ENCODE peak calls at places on chromosomes 12 and 14, in five cellular contexts. U is lung, A is sigmoid colon, S is uterus, J is stomach. H is an unnamed sample.
A peak's percentile ranks its signal among the peaks of the same experiment; 100 is the strongest.

GRCh38 chr12:130983328-130984017 is 29.8 kb downstream of the ADGRD1 start:
- DNase-seq in U (no peak), A (no peak), S (no peak), J (no peak), H (no peak)

GRCh38 chr14:75561013-75561432 is 17.4 kb upstream of the FLVCR2 start:
- DNase-seq in U (peak; percentile 84), A (peak; percentile 73), S (peak; percentile 56), J (peak; percentile 89), H (peak; percentile 92)

GRCh38 chr12:15933751-15934150 is 22.6 kb downstream of the DERA start:
- DNase-seq in U (no peak), A (no peak), S (no peak), J (no peak), H (no peak)

GRCh38 chr12:131024026-131024425 is 70.3 kb downstream of the ADGRD1 start:
- DNase-seq in U (no peak), A (no peak), S (no peak), J (no peak), H (peak; percentile 3)

GRCh38 chr12:76201316-76201715 is 116.8 kb upstream of the NAP1L1 start:
- DNase-seq in U (no peak), A (no peak), S (no peak), J (no peak), H (no peak)

GRCh38 chr12:120110550-120111501 is 5.7 kb downstream of the RAB35 start:
- DNase-seq in U (peak; percentile 65), A (peak; percentile 84), S (no peak), J (peak; percentile 63), H (no peak)

GRCh38 chr12:42763682-42764081 is 174.1 kb upstream of the PRICKLE1 start:
- DNase-seq in U (no peak), A (no peak), S (no peak), J (no peak), H (no peak)

GRCh38 chr12:110741795-110742717 is 635 bp downstream of the PPP1CC start:
- DNase-seq in U (no peak), A (peak; percentile 75), S (peak; percentile 59), J (peak; percentile 28), H (peak; percentile 40)

GRCh38 chr14:79586401-79586800 is 624.9 kb downstream of the DIO2 start:
- DNase-seq in U (peak; percentile 50), A (no peak), S (no peak), J (no peak), H (peak; percentile 30)

GRCh38 chr12:10503460-10503859 is 2.2 kb upstream of the EIF2S3B start:
- DNase-seq in U (no peak), A (no peak), S (no peak), J (no peak), H (no peak)

GRCh38 chr12:41531147-41531829 is 343.2 kb downstream of the PDZRN4 start:
- DNase-seq in U (no peak), A (peak; percentile 93), S (peak; percentile 45), J (no peak), H (no peak)

GRCh38 chr14:94051115-94051514 is 25.0 kb downstream of the OTUB2 start:
- DNase-seq in U (peak; percentile 27), A (peak; percentile 81), S (peak; percentile 51), J (peak; percentile 45), H (no peak)

GRCh38 chr14:68781161-68782021 is 11.5 kb downstream of the ZFP36L1 start:
- DNase-seq in U (no peak), A (peak; percentile 68), S (peak; percentile 50), J (peak; percentile 72), H (no peak)

GRCh38 chr12:43338848-43339526 is 213.0 kb downstream of the ADAMTS20 start:
- DNase-seq in U (no peak), A (no peak), S (no peak), J (no peak), H (no peak)

GRCh38 chr14:38098074-38098846 is 109.4 kb upstream of the SSTR1 start:
- DNase-seq in U (no peak), A (no peak), S (no peak), J (no peak), H (no peak)

GRCh38 chr12:82326905-82327503 is 31.2 kb downstream of the CCDC59 start:
- DNase-seq in U (no peak), A (no peak), S (no peak), J (no peak), H (no peak)

GRCh38 chr12:125528300-125528699 is 463.1 kb downstream of the AACS start:
- DNase-seq in U (no peak), A (no peak), S (no peak), J (no peak), H (no peak)

GRCh38 chr14:28777773-28778606 is 11.4 kb downstream of the FOXG1 start:
- DNase-seq in U (no peak), A (no peak), S (no peak), J (no peak), H (no peak)

GRCh38 chr12:106138646-106139421 is at the start of gene NUAK1:
- DNase-seq in U (peak; percentile 45), A (peak; percentile 75), S (peak; percentile 66), J (peak; percentile 54), H (peak; percentile 70)

GRCh38 chr12:55715833-55716581 is at the start of gene BLOC1S1:
- DNase-seq in U (peak; percentile 94), A (peak; percentile 98), S (peak; percentile 93), J (peak; percentile 96), H (peak; percentile 98)
- TF ChIP-seq CTCF in U (no peak), A (no peak), S (no peak), J (no peak), H (no peak)

DNA sequence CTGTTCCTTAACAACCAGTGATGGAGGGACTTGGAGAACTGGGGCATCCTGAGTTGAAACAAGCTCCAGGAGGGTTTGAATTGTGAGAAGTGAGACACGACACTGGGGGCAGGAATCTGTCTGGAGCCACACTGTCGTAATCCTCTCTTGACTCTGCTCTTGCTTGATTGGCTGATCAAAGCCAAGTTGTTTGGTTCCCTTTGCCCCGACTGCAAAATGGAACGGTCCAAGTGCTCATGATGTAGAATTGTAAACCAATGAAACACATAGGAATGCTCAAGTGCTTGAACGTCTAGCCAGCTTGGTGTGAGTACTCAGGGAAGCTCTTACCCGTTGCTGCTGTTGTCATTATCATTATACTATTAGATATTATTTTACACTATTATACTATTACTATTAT is 98.1 kb downstream of the TMEM132C start:
- DNase-seq in U (no peak), A (no peak), S (no peak), J (no peak), H (no peak)
- H3K4me3 ChIP-seq in U (no peak overlapping the region), A (peak overlapping the region; percentile 39), S (no peak overlapping the region), J (no peak overlapping the region), H (no peak overlapping the region)

GRCh38 chr14:104547310-104547997 is 32.1 kb upstream of the C14orf180 start:
- DNase-seq in U (no peak), A (no peak), S (no peak), J (no peak), H (no peak)

GRCh38 chr14:104545151-104545931 is 34.2 kb upstream of the C14orf180 start:
- DNase-seq in U (no peak), A (peak; percentile 55), S (no peak), J (no peak), H (no peak)

GRCh38 chr14:104546021-104546491 is 33.5 kb upstream of the C14orf180 start:
- DNase-seq in U (no peak), A (peak; percentile 59), S (no peak), J (no peak), H (no peak)

GRCh38 chr14:104547998-104548700 is 31.4 kb upstream of the C14orf180 start:
- DNase-seq in U (no peak), A (peak; percentile 56), S (no peak), J (no peak), H (no peak)

DNA sequence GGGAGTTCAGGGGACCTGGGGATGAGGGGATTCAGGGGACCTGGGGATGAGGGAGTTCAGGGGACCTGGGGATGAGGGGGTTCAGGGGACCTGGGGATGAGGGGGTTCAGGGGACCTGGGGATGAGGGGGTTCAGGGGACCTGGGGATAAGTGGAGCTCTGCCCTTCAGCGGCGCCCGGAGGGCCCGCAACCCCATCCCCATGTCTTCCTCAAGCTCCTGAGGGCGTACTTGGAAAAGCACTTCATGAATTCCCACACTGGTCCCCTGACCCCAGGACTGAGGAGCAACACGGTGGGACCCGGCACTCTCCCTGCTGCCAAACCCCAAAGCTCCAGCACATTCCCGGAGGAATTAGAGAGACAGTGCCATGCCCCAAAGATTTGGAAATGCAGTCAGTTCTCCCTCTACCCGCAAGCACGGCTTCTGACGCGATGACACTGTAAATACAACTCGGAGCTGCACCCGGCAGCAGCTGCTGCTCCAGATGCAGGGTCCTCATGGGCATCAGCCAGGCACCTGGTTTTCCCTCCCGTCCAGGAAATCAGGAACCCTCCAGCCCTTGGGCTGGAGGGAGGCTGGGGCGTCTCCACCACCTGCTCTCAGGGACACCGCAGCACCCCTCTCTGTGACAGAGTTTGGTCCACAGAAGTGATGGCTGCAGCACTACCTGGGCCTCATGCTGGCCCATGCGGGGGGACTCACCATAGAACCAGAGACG is 32.8 kb upstream of the C14orf180 start:
- DNase-seq in U (no peak), A (peak; percentile 56), S (no peak), J (no peak), H (no peak)
- H3K27me3 ChIP-seq in U (no peaks in the 10 kb centered on the region), A (no peaks in the 10 kb centered on the region), S (no peaks in the 10 kb centered on the region), J (no peaks in the 10 kb centered on the region), H (no peaks in the 10 kb centered on the region)

DNA sequence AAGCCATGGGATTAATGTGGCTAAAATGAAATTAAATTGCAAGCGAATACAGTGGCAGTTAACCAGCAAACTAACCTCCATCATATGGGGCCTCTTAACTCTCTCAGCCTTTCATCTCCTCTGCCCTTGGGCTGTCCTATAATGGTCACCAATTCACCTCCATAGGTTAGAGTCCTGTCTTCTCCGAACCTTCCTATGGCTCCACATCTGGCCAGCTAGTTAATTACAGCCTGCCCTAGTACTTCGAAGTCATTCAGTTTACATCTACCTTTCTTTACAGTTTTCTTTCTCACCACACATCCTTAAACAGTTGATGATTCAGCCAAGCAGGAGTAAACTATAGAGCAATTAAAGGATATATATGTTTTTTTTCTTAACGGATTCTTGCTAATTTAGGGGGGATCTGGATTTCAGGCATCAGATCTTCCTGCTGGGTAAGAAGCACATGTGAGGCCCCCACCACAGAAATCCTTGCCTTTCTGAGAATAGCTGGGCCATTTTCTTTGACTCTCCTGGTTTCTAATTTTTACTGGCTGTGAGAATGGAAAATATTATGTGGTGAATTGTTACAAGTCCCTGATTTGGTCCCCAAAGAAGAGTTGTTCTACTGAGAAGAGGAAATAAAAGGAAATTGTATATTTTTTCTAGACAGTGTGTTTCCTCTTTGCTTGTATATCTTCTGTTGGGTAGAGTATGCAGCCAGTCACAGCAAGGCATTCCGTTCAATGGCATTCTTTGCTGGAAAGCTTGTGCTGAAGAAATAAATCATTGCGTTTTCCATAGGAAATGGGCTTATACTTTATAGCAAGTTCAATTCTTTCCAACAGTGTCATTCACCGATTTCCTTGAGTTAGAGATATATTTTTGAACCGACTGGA is 16.7 kb downstream of the HMGA2 start:
- DNase-seq in U (no peak), A (no peak), S (no peak), J (no peak), H (no peak)
- TF ChIP-seq CTCF in U (no peak), A (no peak), S (no peak), J (no peak), H (no peak)

GRCh38 chr12:93742086-93742934 is 65.1 kb downstream of the CRADD start:
- DNase-seq in U (peak; percentile 82), A (peak; percentile 82), S (peak; percentile 87), J (peak; percentile 77), H (peak; percentile 74)
- H3K4me3 ChIP-seq in U (peak overlapping the region; percentile 55), A (peak overlapping the region; percentile 53), S (peak overlapping the region; percentile 57), J (peak overlapping the region; percentile 54), H (peak overlapping the region; percentile 41)

H was measured in pancreas.